ENCODE peak calls at places on chromosomes 13 and 19, in ten cellular contexts. One of them, this sample, is unnamed.

GRCh38 chr13:41581884-41582547 is 124.7 kb downstream of the RGCC start:
- DNase-seq in smooth muscle cell of the brain vasculature: no peak
- DNase-seq in endothelial cell: no peak
- DNase-seq in fibroblast of the conjunctiva: no peak
- DNase-seq in GM12864: no peak
- DNase-seq in stimulated activated CD8-positive, alpha-beta memory T cell treated with anti-CD3 and anti-CD28 coated beads, Interleukin-4, amount 100 ng/mL, for 1 hour: no peak
- DNase-seq in ovary: no peak
- DNase-seq in T follicular helper cell: no peak
- DNase-seq in HFFc6: no peak
- DNase-seq in EH: peak; percentile 31
- DNase-seq in this sample: no peak

GRCh38 chr19:32875428-32875827 is 5.9 kb upstream of the SLC7A9 start:
- DNase-seq in ovary: no peak
- DNase-seq in fibroblast of the conjunctiva: no peak
- DNase-seq in HFFc6: no peak
- DNase-seq in endothelial cell: no peak
- DNase-seq in GM12864: no peak
- DNase-seq in stimulated activated CD8-positive, alpha-beta memory T cell treated with anti-CD3 and anti-CD28 coated beads, Interleukin-4, amount 100 ng/mL, for 1 hour: no peak
- DNase-seq in T follicular helper cell: no peak
- DNase-seq in EH: no peak
- DNase-seq in smooth muscle cell of the brain vasculature: no peak
- DNase-seq in this sample: no peak

GRCh38 chr13:110206170-110206569 is 100.8 kb downstream of the COL4A1 start:
- DNase-seq in ovary: no peak
- DNase-seq in endothelial cell: no peak
- DNase-seq in fibroblast of the conjunctiva: no peak
- DNase-seq in EH: no peak
- DNase-seq in smooth muscle cell of the brain vasculature: no peak
- DNase-seq in HFFc6: no peak
- DNase-seq in T follicular helper cell: no peak
- DNase-seq in GM12864: no peak
- DNase-seq in stimulated activated CD8-positive, alpha-beta memory T cell treated with anti-CD3 and anti-CD28 coated beads, Interleukin-4, amount 100 ng/mL, for 1 hour: no peak
- DNase-seq in this sample: no peak

GRCh38 chr19:29370276-29370675 is 155.5 kb upstream of the VSTM2B start:
- DNase-seq in endothelial cell: no peak
- DNase-seq in GM12864: no peak
- DNase-seq in stimulated activated CD8-positive, alpha-beta memory T cell treated with anti-CD3 and anti-CD28 coated beads, Interleukin-4, amount 100 ng/mL, for 1 hour: no peak
- DNase-seq in ovary: no peak
- DNase-seq in HFFc6: no peak
- DNase-seq in T follicular helper cell: no peak
- DNase-seq in EH: no peak
- DNase-seq in fibroblast of the conjunctiva: no peak
- DNase-seq in smooth muscle cell of the brain vasculature: no peak
- DNase-seq in this sample: no peak

GRCh38 chr19:21586341-21587116 is 81.1 kb downstream of the ZNF429 start:
- DNase-seq in ovary: no peak
- DNase-seq in T follicular helper cell: no peak
- DNase-seq in GM12864: no peak
- DNase-seq in smooth muscle cell of the brain vasculature: no peak
- DNase-seq in endothelial cell: peak; percentile 14
- DNase-seq in stimulated activated CD8-positive, alpha-beta memory T cell treated with anti-CD3 and anti-CD28 coated beads, Interleukin-4, amount 100 ng/mL, for 1 hour: no peak
- DNase-seq in HFFc6: no peak
- DNase-seq in fibroblast of the conjunctiva: no peak
- DNase-seq in EH: no peak
- DNase-seq in this sample: no peak

GRCh38 chr19:39582442-39582841 is 19.9 kb upstream of the LGALS13 start:
- DNase-seq in T follicular helper cell: no peak
- DNase-seq in smooth muscle cell of the brain vasculature: no peak
- DNase-seq in ovary: no peak
- DNase-seq in fibroblast of the conjunctiva: no peak
- DNase-seq in stimulated activated CD8-positive, alpha-beta memory T cell treated with anti-CD3 and anti-CD28 coated beads, Interleukin-4, amount 100 ng/mL, for 1 hour: no peak
- DNase-seq in GM12864: no peak
- DNase-seq in HFFc6: no peak
- DNase-seq in endothelial cell: no peak
- DNase-seq in EH: no peak
- DNase-seq in this sample: no peak

GRCh38 chr19:16153582-16154336 is 10.3 kb downstream of the HSH2D start:
- DNase-seq in HFFc6: no peak
- DNase-seq in ovary: no peak
- DNase-seq in smooth muscle cell of the brain vasculature: no peak
- DNase-seq in GM12864: no peak
- DNase-seq in stimulated activated CD8-positive, alpha-beta memory T cell treated with anti-CD3 and anti-CD28 coated beads, Interleukin-4, amount 100 ng/mL, for 1 hour: no peak
- DNase-seq in fibroblast of the conjunctiva: no peak
- DNase-seq in endothelial cell: no peak
- DNase-seq in EH: no peak
- DNase-seq in T follicular helper cell: no peak
- DNase-seq in this sample: no peak

GRCh38 chr19:30335306-30335886 is 36.8 kb upstream of the ZNF536 start:
- DNase-seq in fibroblast of the conjunctiva: no peak
- DNase-seq in ovary: no peak
- DNase-seq in EH: no peak
- DNase-seq in smooth muscle cell of the brain vasculature: no peak
- DNase-seq in stimulated activated CD8-positive, alpha-beta memory T cell treated with anti-CD3 and anti-CD28 coated beads, Interleukin-4, amount 100 ng/mL, for 1 hour: no peak
- DNase-seq in HFFc6: no peak
- DNase-seq in T follicular helper cell: no peak
- DNase-seq in endothelial cell: no peak
- DNase-seq in GM12864: no peak
- DNase-seq in this sample: no peak

GRCh38 chr13:42740753-42741152 is 40.6 kb upstream of the FAM216B start:
- DNase-seq in T follicular helper cell: no peak
- DNase-seq in stimulated activated CD8-positive, alpha-beta memory T cell treated with anti-CD3 and anti-CD28 coated beads, Interleukin-4, amount 100 ng/mL, for 1 hour: no peak
- DNase-seq in HFFc6: no peak
- DNase-seq in smooth muscle cell of the brain vasculature: no peak
- DNase-seq in endothelial cell: no peak
- DNase-seq in EH: no peak
- DNase-seq in ovary: peak; percentile 32
- DNase-seq in fibroblast of the conjunctiva: no peak
- DNase-seq in GM12864: no peak
- DNase-seq in this sample: no peak

GRCh38 chr19:46390121-46390858 is 23.1 kb downstream of the CCDC8 start:
- DNase-seq in smooth muscle cell of the brain vasculature: no peak
- DNase-seq in GM12864: no peak
- DNase-seq in endothelial cell: no peak
- DNase-seq in HFFc6: no peak
- DNase-seq in fibroblast of the conjunctiva: no peak
- DNase-seq in EH: no peak
- DNase-seq in T follicular helper cell: no peak
- DNase-seq in ovary: no peak
- DNase-seq in stimulated activated CD8-positive, alpha-beta memory T cell treated with anti-CD3 and anti-CD28 coated beads, Interleukin-4, amount 100 ng/mL, for 1 hour: no peak
- DNase-seq in this sample: no peak

GRCh38 chr19:17580470-17581000 is 25.1 kb downstream of the COLGALT1 start:
- DNase-seq in T follicular helper cell: no peak
- DNase-seq in ovary: no peak
- DNase-seq in endothelial cell: no peak
- DNase-seq in EH: no peak
- DNase-seq in HFFc6: no peak
- DNase-seq in stimulated activated CD8-positive, alpha-beta memory T cell treated with anti-CD3 and anti-CD28 coated beads, Interleukin-4, amount 100 ng/mL, for 1 hour: no peak
- DNase-seq in fibroblast of the conjunctiva: no peak
- DNase-seq in GM12864: no peak
- DNase-seq in smooth muscle cell of the brain vasculature: no peak
- DNase-seq in this sample: no peak

GRCh38 chr19:3986260-3987041 is 1.2 kb upstream of the EEF2 start:
- DNase-seq in EH: peak; percentile 82
- DNase-seq in endothelial cell: no peak
- DNase-seq in stimulated activated CD8-positive, alpha-beta memory T cell treated with anti-CD3 and anti-CD28 coated beads, Interleukin-4, amount 100 ng/mL, for 1 hour: no peak
- DNase-seq in T follicular helper cell: no peak
- DNase-seq in HFFc6: peak; percentile 79
- DNase-seq in smooth muscle cell of the brain vasculature: no peak
- DNase-seq in fibroblast of the conjunctiva: peak; percentile 71
- DNase-seq in ovary: no peak
- DNase-seq in GM12864: no peak
- DNase-seq in this sample: peak; percentile 88